ENCODE peak calls at places on chromosomes 13 and 19, in eight cellular contexts. H is AG09309, I is fibroblast of the aortic adventitia, V is neural progenitor cell, G is lower lobe of right lung, O is astrocyte of the cerebellum, D is fibroblast of pulmonary artery, Y is GM12878. F is an unnamed sample.

GRCh38 chr19:13839938-13840750 is 36.8 kb upstream of the NANOS3 start:
- DNase-seq in H (no peak), I (peak; percentile 34), V (no peak), G (peak; percentile 81), O (no peak), D (no peak), Y (no peak), F (no peak)

GRCh38 chr19:764301-764700 is 13.4 kb downstream of the MISP start:
- DNase-seq in H (no peak), I (no peak), V (no peak), G (no peak), O (no peak), D (no peak), Y (no peak), F (no peak)

GRCh38 chr13:24263652-24264051 is 45.7 kb upstream of the C1QTNF9 start:
- DNase-seq in H (no peak), I (peak; percentile 45), V (no peak), G (no peak), O (no peak), D (peak; percentile 60), Y (no peak), F (peak; percentile 21)

GRCh38 chr13:112346173-112346898 is 29.8 kb upstream of the SPACA7 start:
- DNase-seq in H (no peak), I (no peak), V (peak; percentile 68), G (no peak), O (no peak), D (no peak), Y (no peak), F (no peak)

GRCh38 chr13:74273591-74273990 is 139.4 kb upstream of the KLF12 start:
- DNase-seq in H (no peak), I (no peak), V (no peak), G (no peak), O (no peak), D (no peak), Y (no peak), F (no peak)

GRCh38 chr13:51524846-51525566 is 59.3 kb upstream of the WDFY2 start:
- DNase-seq in H (no peak), I (peak; percentile 78), V (no peak), G (no peak), O (no peak), D (peak; percentile 47), Y (no peak), F (no peak)

GRCh38 chr13:80141114-80141849 is 199.6 kb downstream of the SPRY2 start:
- DNase-seq in H (no peak), I (peak; percentile 96), V (peak; percentile 13), G (no peak), O (peak; percentile 90), D (peak; percentile 94), Y (no peak), F (no peak)

GRCh38 chr13:67469623-67470022 is 239.5 kb upstream of the PCDH9 start:
- DNase-seq in H (no peak), I (no peak), V (no peak), G (no peak), O (no peak), D (no peak), Y (no peak), F (no peak)

GRCh38 chr19:35975608-35976214 is 19.3 kb upstream of the SDHAF1 start:
- DNase-seq in H (no peak), I (peak; percentile 27), V (peak; percentile 83), G (no peak), O (no peak), D (peak; percentile 36), Y (no peak), F (no peak)

GRCh38 chr13:100789968-100790367 is 115.4 kb upstream of the TMTC4 start:
- DNase-seq in H (no peak), I (peak; percentile 4), V (no peak), G (no peak), O (no peak), D (no peak), Y (no peak), F (no peak)

GRCh38 chr13:100721885-100722512 is 47.4 kb upstream of the TMTC4 start:
- DNase-seq in H (peak; percentile 4), I (peak; percentile 73), V (peak; percentile 66), G (no peak), O (peak; percentile 32), D (peak; percentile 63), Y (no peak), F (no peak)

GRCh38 chr19:47886010-47886559 is at the start of gene SULT2A1:
- DNase-seq in H (no peak), I (no peak), V (no peak), G (no peak), O (no peak), D (no peak), Y (no peak), F (no peak)

GRCh38 chr19:48516536-48516935 is 4.9 kb upstream of the LMTK3 start:
- DNase-seq in H (no peak), I (no peak), V (peak; percentile 1), G (no peak), O (no peak), D (no peak), Y (no peak), F (no peak)

GRCh38 chr19:31356587-31357314 is 7.5 kb upstream of the TSHZ3 start:
- DNase-seq in H (no peak), I (no peak), V (peak; percentile 75), G (peak; percentile 64), O (no peak), D (no peak), Y (no peak), F (no peak)

GRCh38 chr19:40414536-40415535 is 1.7 kb upstream of the PRX start:
- DNase-seq in H (no peak), I (no peak), V (peak; percentile 4), G (no peak), O (no peak), D (no peak), Y (no peak), F (no peak)

GRCh38 chr19:30252214-30252613 is 120.0 kb upstream of the ZNF536 start:
- DNase-seq in H (no peak), I (no peak), V (no peak), G (no peak), O (no peak), D (no peak), Y (no peak), F (no peak)

GRCh38 chr19:23075031-23075733 is 41.6 kb upstream of the ZNF730 start:
- DNase-seq in H (peak; percentile 16), I (peak; percentile 60), V (peak; percentile 93), G (peak; percentile 51), O (peak; percentile 33), D (peak; percentile 80), Y (no peak), F (peak; percentile 52)

GRCh38 chr13:44155422-44156293 is 218.0 kb upstream of the SERP2 start:
- DNase-seq in H (no peak), I (peak; percentile 72), V (peak; percentile 31), G (peak; percentile 56), O (no peak), D (peak; percentile 60), Y (no peak), F (no peak)

GRCh38 chr13:110398564-110399507 is 91.8 kb downstream of the COL4A2 start:
- DNase-seq in H (no peak), I (peak; percentile 94), V (no peak), G (no peak), O (peak; percentile 79), D (peak; percentile 80), Y (no peak), F (peak; percentile 75)

GRCh38 chr13:110394371-110394841 is 87.3 kb downstream of the COL4A2 start:
- DNase-seq in H (no peak), I (no peak), V (no peak), G (no peak), O (no peak), D (peak; percentile 50), Y (no peak), F (no peak)

GRCh38 chr13:110396913-110397379 is 89.9 kb downstream of the COL4A2 start:
- DNase-seq in H (peak; percentile 100), I (peak; percentile 100), V (no peak), G (no peak), O (peak; percentile 100), D (peak; percentile 100), Y (no peak), F (peak; percentile 97)

GRCh38 chr13:110397445-110397844 is 90.4 kb downstream of the COL4A2 start:
- DNase-seq in H (no peak), I (peak; percentile 94), V (no peak), G (no peak), O (peak; percentile 76), D (peak; percentile 92), Y (no peak), F (no peak)

DNA sequence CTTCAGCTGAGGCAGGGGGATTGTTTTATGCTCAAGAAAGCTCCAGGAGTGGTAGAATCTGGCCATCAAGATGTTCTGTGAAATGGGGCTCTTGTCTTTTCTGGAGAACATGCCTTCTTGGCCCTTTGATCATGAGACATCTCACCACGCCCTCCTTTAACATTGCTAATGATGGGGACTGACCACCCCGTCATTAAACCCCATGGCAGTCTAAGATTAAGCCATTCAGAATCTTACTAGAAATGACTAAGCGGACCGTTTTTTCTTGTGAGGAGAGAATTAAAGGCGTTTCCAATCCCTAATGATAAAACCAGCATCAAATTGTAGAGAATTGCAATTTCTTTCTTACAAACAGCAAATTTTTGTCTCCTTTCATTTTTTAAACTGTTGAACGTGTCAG is 89.4 kb downstream of the COL4A2 start:
- DNase-seq in H (no peak), I (no peak), V (no peak), G (no peak), O (no peak), D (no peak), Y (no peak), F (peak; percentile 78)
- H3K4me3 ChIP-seq in H (no peak overlapping the region), I (peak overlapping the region; percentile 9), V (no peak overlapping the region), G (no peak overlapping the region), O (no peak overlapping the region), D (no peak overlapping the region), Y (no peak overlapping the region), F (no peak overlapping the region)

GRCh38 chr19:46100344-46100743 is 24.1 kb downstream of the IGFL3 start:
- DNase-seq in H (no peak), I (no peak), V (no peak), G (no peak), O (no peak), D (no peak), Y (no peak), F (no peak)
- TF ChIP-seq CTCF in H (no peak), I (no peak), V (no peak), G (no peak), O (no peak), D (no peak), Y (no peak), F (no peak)

GRCh38 chr19:2084993-2085720 is 11.0 kb downstream of the MOB3A start:
- DNase-seq in H (no peak), I (no peak), V (no peak), G (peak; percentile 91), O (no peak), D (peak; percentile 38), Y (peak; percentile 96), F (no peak)
- H3K4me3 ChIP-seq in H (no peak overlapping the region), I (no peak overlapping the region), V (no peak overlapping the region), G (peak overlapping the region; percentile 52), O (no peak overlapping the region), D (no peak overlapping the region), Y (peak overlapping the region; percentile 95), F (no peak overlapping the region)

DNA sequence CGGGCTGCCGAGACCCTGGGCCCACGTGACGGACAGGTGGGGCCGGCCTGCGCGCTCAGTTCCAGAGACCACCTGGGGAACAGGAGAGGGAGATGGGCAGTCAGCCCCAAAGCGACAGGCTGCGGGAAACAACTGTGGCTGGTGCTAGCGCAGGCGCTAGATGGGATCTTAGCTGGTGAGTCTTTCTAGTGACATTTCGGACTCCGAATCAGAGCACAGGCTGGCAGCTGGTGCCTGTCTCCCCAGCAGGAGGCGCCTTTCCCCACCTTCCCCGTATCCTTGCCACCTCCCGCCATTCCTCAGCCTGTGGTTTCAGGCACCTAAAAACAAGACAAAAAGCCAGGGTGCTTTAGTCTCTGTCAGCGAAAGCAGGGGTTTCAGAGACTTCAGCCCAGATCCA is 19.4 kb upstream of the RANBP3 start:
- DNase-seq in H (no peak), I (no peak), V (peak; percentile 53), G (no peak), O (no peak), D (no peak), Y (no peak), F (no peak)
- TF ChIP-seq CTCF in H (no peak), I (no peak), V (peak; percentile 53), G (no peak), O (peak; percentile 23), D (peak; percentile 1), Y (no peak), F (peak; percentile 27)

F was measured in retinal pigment epithelial cell.